ENCODE peak calls at places on chromosomes 5 and 9, in six cellular contexts. W, B, L, N, D and P are unnamed samples.

GRCh38 chr9:4769321-4770080 is 23.2 kb upstream of the RCL1 start:
- DNase-seq in B (no peak), D (no peak), N (no peak), W (no peak), L (no peak), P (peak)

GRCh38 chr5:163248856-163249255 is 188.5 kb upstream of the CCNG1 start:
- DNase-seq in B (no peak), D (no peak), N (no peak), W (no peak), L (no peak), P (no peak)

GRCh38 chr5:60687927-60688720 is 11.8 kb downstream of the DEPDC1B start:
- DNase-seq in W (peak), N (no peak), L (no peak), D (peak), B (peak), P (peak)

GRCh38 chr5:158739941-158740340 is 359.8 kb downstream of the EBF1 start:
- DNase-seq in N (peak), D (no peak), W (no peak), B (no peak), L (no peak), P (no peak)

GRCh38 chr5:72018158-72018803 is 89.0 kb upstream of the MAP1B start:
- DNase-seq in B (no peak), N (no peak), W (peak), D (peak), L (peak), P (peak)

GRCh38 chr9:115923903-115924668 is 229.5 kb upstream of the PAPPA start:
- DNase-seq in L (no peak), D (peak), W (peak), N (no peak), B (peak), P (no peak)

GRCh38 chr5:83576341-83576740 is 104.8 kb downstream of the VCAN start:
- DNase-seq in D (no peak), L (no peak), B (no peak), W (no peak), N (no peak), P (no peak)

GRCh38 chr5:392431-392988 is 50.5 kb upstream of the EXOC3 start:
- DNase-seq in D (no peak), B (no peak), L (no peak), W (peak), N (peak), P (peak)

GRCh38 chr9:133787749-133788015 is 49.5 kb upstream of the SARDH start:
- DNase-seq in L (no peak), B (no peak), D (no peak), W (no peak), N (no peak), P (peak)

GRCh38 chr9:68794898-68795297 is 89.9 kb downstream of the PIP5K1B start:
- DNase-seq in D (no peak), L (no peak), B (no peak), W (no peak), N (no peak), P (no peak)

GRCh38 chr5:54401515-54401914 is 54.0 kb upstream of the HSPB3 start:
- DNase-seq in L (no peak), B (no peak), W (no peak), N (no peak), D (no peak), P (no peak)

GRCh38 chr5:175195698-175196656 is 248.0 kb downstream of the DRD1 start:
- DNase-seq in D (peak), L (no peak), B (no peak), N (no peak), W (peak), P (no peak)

GRCh38 chr5:53200309-53200708 is 90.8 kb upstream of the MOCS2 start:
- DNase-seq in B (peak), L (no peak), D (no peak), W (no peak), N (no peak), P (no peak)

GRCh38 chr9:6944093-6944551 is 186.3 kb downstream of the KDM4C start:
- DNase-seq in D (no peak), W (no peak), L (no peak), N (no peak), B (no peak), P (no peak)

GRCh38 chr5:80656425-80656824 is 1.6 kb upstream of the DHFR start:
- DNase-seq in B (no peak), L (no peak), D (peak), N (no peak), W (peak), P (no peak)

GRCh38 chr9:22114956-22115355 is 105.9 kb upstream of the CDKN2B start:
- DNase-seq in D (no peak), W (no peak), N (no peak), B (no peak), L (no peak), P (no peak)

GRCh38 chr5:102731704-102732103 is 23.4 kb upstream of the PAM start:
- DNase-seq in W (no peak), B (no peak), N (no peak), L (no peak), D (no peak), P (no peak)

GRCh38 chr5:130141689-130142320 is 237.5 kb downstream of the CHSY3 start:
- DNase-seq in N (no peak), B (no peak), D (no peak), L (no peak), W (peak), P (peak)

GRCh38 chr5:111364992-111365391 is 140.8 kb downstream of the CAMK4 start:
- DNase-seq in D (no peak), L (no peak), N (no peak), W (no peak), B (no peak), P (no peak)

DNA sequence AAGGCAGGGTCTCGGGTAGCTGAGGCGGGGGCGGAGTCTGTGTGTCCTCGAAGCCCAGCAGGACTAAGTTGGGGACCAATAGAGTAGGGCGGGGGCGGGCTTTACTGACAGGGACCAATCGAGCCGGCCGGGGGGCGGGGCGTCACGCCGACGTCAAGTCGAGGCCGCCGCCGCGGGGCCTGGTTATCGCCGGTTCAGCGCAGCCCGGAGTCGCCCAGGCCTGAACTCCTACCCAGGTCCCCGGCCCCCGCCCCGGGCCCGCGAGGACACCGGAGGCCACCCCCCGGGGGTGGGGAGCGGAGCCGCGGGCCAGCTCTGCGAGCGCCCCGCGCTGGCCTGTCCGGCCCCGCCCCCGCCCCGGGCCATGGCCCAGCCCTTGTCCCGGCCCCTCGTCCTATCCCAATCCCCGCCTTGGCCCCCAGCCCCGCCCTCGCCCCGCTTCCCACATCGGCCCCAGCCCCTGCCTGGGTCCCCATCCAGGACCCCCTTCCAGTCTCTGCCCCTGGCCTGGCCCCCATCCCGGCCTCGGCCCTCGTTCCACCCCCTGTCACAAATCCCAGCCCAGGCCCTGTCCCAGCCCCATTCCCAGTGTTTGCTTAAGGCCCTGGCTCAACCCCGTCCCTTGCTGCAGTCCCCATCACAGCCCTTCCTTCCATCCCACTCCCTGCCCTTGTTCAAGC is at the start of gene TMEM8B:
- DNase-seq in L (peak), B (peak), W (peak), D (peak), N (peak), P (peak)
- TF ChIP-seq POLR2A in L (no peak), B (no peak), W (no peak), D (no peak), N (peak), P (no peak)

DNA sequence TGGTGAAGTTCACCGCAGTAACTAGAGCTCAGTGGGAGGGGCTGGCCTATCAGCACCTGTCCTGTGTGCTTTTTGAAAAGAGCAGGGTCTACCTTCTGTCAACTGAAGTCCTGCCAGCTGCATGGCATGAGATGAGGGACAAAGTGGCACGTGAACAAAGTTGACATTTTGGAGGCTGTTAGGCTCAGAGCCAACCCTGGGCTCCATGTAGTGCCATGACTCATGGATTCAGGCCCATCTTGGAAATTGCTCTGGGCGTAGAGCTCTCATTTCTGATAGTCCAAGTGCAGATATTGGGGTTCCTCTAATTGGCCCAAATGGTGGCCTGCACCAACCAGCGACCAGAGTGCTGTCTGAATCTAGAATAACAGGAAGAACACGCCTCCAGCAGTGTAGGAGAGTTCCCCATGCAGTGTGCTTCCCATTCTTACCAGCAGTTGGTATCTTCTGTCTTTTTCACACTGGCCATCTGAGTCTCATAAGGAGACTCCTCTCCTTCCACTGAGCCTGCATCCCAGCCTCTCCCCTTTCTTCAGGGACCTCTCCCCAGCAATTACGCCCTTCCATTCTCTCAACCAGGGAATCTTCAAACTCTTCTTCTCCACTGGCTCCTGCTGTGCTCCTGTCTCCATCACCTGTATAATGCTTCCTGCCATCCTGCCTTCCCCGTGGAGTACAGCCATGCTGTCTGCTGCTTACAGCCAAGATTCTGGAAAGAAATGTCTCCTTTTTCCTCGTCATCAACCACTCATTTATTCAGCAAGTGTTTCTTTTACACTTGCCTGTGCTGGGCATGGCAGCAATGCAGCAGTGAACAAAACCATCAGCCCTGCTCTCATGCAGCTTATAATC is 30.4 kb downstream of the IRF1 start:
- DNase-seq in W (no peak), D (no peak), L (no peak), N (no peak), B (peak), P (no peak)
- TF ChIP-seq POLR2A in W (no peak), D (no peak), L (no peak), N (no peak), B (no peak), P (no peak)

GRCh38 chr5:76365558-76365957 is 37.5 kb upstream of the IQGAP2 start:
- DNase-seq in D (no peak), N (no peak), W (no peak), L (no peak), B (no peak), P (no peak)

GRCh38 chr5:76367623-76368366 is 35.3 kb upstream of the IQGAP2 start:
- DNase-seq in N (no peak), D (no peak), L (no peak), W (peak), B (no peak), P (no peak)

GRCh38 chr5:76368941-76369340 is 34.1 kb upstream of the IQGAP2 start:
- DNase-seq in D (no peak), B (no peak), N (no peak), L (no peak), W (no peak), P (no peak)

GRCh38 chr5:76363385-76364261 is 39.5 kb upstream of the IQGAP2 start:
- DNase-seq in W (no peak), L (peak), N (no peak), D (peak), B (no peak), P (no peak)
- TF ChIP-seq POLR2A in W (no peak), L (no peak), N (no peak), D (no peak), B (no peak), P (no peak)

DNA sequence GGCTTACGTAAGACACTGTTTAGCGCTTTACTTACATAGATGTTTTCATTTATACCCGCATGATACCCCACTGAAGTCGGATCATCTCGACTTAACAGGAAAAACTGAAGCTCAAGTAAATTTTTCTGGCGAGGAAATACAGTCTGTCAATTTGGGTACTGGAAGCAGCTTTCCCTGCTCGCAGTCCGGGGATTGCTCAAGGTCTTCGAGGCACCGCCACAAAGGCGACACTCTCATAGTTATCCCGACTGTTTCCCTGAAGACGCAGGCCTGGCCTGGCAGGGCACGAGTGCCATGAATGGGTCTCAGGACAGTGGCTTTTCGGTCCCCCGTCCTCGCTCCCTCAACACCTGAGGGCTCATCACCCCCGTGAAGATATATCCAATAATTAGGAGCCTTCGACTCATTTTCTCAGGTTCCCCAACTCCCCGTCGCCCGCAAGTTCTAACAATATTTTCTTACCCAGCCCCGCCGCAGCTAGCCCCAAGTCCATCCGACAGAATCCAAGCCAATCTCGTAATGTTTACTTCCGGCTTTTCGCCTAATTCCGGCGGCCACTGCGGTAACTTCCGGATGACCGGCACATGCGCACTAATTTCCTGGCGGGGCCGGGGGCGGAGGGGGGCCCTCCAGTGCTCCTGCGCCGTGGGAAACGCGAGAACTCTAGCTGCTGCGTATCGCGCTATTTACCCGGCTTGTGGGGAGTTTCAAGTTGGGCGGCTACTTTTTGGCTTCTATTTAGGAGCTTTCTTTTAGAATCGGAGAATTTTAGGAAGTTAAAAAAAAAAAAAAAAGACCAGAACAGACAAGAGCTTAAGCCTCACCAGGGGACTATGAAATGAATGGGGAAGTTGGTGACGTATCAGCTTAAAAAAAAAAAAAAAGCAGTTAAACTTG is at the start of gene SLU7:
- DNase-seq in N (peak), L (peak), B (peak), W (peak), D (peak), P (peak)
- TF ChIP-seq POLR2A in N (peak), L (peak), B (peak), W (peak), D (peak), P (peak)

GRCh38 chr9:124327488-124327887 is 69.7 kb downstream of the NEK6 start:
- DNase-seq in B (no peak), N (no peak), L (no peak), D (no peak), W (no peak), P (no peak)
- TF ChIP-seq POLR2A in B (no peak), N (no peak), L (no peak), D (no peak), W (no peak), P (no peak)

DNA sequence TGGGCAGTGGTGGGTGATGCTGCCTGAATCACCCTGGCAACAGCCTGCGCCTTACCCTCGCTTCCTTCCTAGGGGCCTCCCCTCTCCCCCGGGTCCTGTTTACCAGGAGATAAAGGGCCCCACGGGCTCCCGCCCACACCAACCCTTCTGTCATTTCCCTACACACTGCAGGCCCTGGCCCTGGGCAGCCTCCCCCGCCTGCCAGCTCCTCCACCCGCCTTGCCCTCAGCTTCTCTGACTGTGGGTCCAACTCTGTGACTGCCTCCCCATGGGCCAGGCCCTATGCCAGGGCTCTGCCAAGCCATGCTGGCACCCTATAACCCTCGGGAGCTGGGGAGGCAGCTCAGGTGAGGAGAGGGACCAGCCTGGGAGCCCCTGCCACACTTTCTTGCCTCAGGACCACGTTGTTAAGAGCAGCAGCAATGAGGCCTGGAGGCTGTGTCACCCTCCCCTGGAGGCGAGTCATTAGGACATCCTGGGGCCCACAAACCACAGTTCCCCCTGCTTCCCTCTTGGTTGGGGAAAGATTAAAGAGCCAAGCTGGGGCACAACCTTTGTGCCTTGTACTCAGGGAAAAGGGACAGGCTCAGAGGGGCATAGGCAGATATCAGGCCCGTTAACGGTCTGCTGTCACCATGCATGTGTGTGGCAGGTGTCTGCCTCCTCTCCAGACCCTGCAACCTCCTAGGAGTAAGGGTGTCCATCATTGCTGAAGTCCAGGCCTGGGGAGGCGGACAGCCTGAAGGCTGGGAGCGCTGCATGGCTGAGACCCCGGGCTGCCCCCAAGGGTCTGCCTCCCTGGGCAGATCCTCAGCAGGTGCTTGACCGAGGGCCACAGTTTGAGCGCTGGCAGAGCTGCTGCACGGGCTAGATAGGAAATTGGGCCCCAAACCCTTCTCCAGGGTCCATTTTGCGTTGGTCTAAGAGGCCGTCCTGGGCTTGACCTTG is 2.7 kb downstream of the MGAT4B start:
- DNase-seq in N (no peak), W (no peak), B (peak), L (no peak), D (peak), P (peak)
- TF ChIP-seq POLR2A in N (no peak), W (no peak), B (no peak), L (no peak), D (no peak), P (no peak)

DNA sequence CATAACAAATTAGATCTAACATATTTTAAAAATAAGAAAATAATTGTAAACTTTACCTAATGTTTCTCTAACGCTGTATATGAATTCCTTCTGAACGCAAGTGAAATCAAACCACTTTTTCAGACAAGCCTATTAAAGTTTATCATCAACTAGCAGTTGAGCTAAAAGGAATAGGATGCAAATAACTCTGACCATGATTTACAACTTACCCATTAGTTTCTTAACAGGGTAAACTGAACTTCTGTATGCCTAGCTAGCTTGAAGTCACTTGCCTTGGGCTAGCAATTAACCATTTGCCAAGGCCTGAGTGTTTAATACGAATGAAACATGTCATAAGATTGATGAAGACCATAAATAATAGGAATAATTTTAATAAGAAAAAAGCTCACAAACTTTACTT is 762.7 kb upstream of the ARRDC3 start:
- DNase-seq in W (no peak), D (no peak), L (no peak), N (no peak), B (no peak), P (no peak)
- TF ChIP-seq POLR2A in W (no peak), D (no peak), L (no peak), N (no peak), B (no peak), P (no peak)

DNA sequence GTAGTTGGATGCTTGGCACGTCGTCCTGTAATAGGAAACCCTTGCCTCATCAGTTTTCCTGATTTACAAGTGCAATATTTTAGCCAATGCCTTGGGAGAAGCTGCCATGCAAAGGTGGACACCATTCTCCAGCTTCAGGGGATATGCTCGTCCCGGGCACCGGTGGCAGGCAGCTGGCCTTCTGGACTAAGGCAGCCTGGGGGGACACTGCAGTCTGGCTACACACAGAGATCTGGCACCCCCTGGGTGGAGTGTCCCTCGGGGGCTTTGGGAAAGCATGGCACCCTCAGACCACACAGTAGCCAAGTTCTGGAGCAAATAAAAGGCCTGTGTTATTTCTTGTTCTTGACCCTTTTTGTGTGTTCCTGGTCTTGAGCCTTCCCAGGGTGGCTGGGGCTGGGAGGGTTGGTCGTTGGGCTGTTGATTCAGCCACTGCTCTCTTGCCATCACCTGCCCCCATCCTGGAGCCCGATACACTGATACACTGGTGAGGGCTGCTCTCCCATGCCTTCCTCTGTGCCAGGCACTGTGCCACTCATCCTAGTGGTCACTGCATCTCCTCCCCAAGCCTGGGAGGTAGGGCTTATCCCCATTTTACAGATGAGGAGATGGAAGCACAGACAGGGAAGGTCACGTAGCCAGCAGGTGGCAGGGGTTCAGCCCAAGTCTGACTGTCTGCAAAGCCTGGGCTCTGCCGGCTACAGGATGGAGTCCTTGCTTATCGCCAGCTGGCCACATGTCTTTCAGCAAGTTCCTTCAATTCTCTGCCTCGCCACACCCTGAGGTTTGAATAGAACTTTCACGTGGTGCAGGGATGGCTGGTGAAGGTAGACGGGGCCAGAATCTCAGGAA is 134.1 kb downstream of the RGS3 start:
- DNase-seq in W (no peak), L (no peak), N (no peak), D (no peak), B (no peak), P (no peak)
- TF ChIP-seq POLR2A in W (no peak), L (no peak), N (no peak), D (no peak), B (no peak), P (no peak)